ENCODE peak calls at places on chromosomes 6 and 20, in six cellular contexts. D is A549, Z is WTC11, W is H1, S is HepG2, E is endothelial cell of umbilical vein. B is an unnamed sample.

GRCh38 chr6:73169633-73170032 is 55.7 kb downstream of the KHDC1L start:
- DNase-seq in S (no peak), E (no peak), Z (no peak), W (no peak), D (no peak), B (no peak)

GRCh38 chr6:162538643-162539064 is 188.9 kb downstream of the PRKN start:
- DNase-seq in W (no peak), D (no peak), S (no peak), Z (no peak), E (no peak), B (peak)

GRCh38 chr6:39203804-39204495 is 25.3 kb downstream of the KCNK5 start:
- DNase-seq in D (peak), S (no peak), W (no peak), E (no peak), Z (peak), B (peak)

GRCh38 chr6:96716221-96716620 is 121.1 kb downstream of the GPR63 start:
- DNase-seq in W (no peak), S (no peak), D (no peak), Z (no peak), E (no peak), B (no peak)

GRCh38 chr6:18100296-18100695 is 22.2 kb downstream of the NHLRC1 start:
- DNase-seq in E (no peak), W (no peak), Z (no peak), D (no peak), S (no peak), B (no peak)

GRCh38 chr6:23511797-23512196 is 614.2 kb upstream of the NRSN1 start:
- DNase-seq in S (no peak), Z (no peak), D (no peak), W (no peak), E (no peak), B (no peak)

GRCh38 chr6:131858765-131859490 is 51.1 kb downstream of the ENPP1 start:
- DNase-seq in E (peak), Z (no peak), S (no peak), W (no peak), D (no peak), B (no peak)

GRCh38 chr6:153625089-153625488 is 414.0 kb upstream of the OPRM1 start:
- DNase-seq in Z (no peak), W (no peak), S (no peak), E (no peak), D (no peak), B (no peak)

GRCh38 chr6:165573671-165574070 is 89.4 kb downstream of the PDE10A start:
- DNase-seq in W (no peak), E (peak), D (peak), S (no peak), Z (no peak), B (no peak)

GRCh38 chr20:8853805-8854338 is 215.0 kb upstream of the PLCB4 start:
- DNase-seq in E (peak), Z (no peak), W (no peak), S (peak), D (peak), B (peak)

GRCh38 chr20:62409935-62410741 is 3.1 kb upstream of the CABLES2 start:
- DNase-seq in Z (peak), D (peak), W (peak), S (peak), E (peak), B (peak)

GRCh38 chr6:3347826-3348225 is 89.1 kb downstream of the PSMG4 start:
- DNase-seq in D (no peak), S (no peak), Z (no peak), E (no peak), W (no peak), B (peak)

GRCh38 chr20:17504326-17504897 is 26.8 kb downstream of the BFSP1 start:
- DNase-seq in Z (no peak), D (no peak), S (no peak), E (no peak), W (no peak), B (no peak)

GRCh38 chr6:107114872-107115694 is at the start of gene BEND3:
- DNase-seq in S (no peak), W (no peak), E (no peak), D (no peak), Z (peak), B (peak)

GRCh38 chr6:3722211-3722621 is 29.3 kb downstream of the PXDC1 start:
- DNase-seq in W (no peak), S (no peak), Z (no peak), D (no peak), E (no peak), B (no peak)

GRCh38 chr6:135451617-135452190 is 45.8 kb downstream of the AHI1 start:
- DNase-seq in S (peak), D (no peak), E (peak), Z (no peak), W (no peak), B (peak)

GRCh38 chr6:24775520-24776058 is 852 bp downstream of the GMNN start:
- DNase-seq in E (no peak), Z (no peak), D (no peak), W (no peak), S (peak), B (no peak)

GRCh38 chr20:43748274-43748673 is 21.5 kb upstream of the GTSF1L start:
- DNase-seq in W (no peak), E (no peak), Z (no peak), S (no peak), D (no peak), B (no peak)

GRCh38 chr20:44056010-44056698 is 130.8 kb downstream of the JPH2 start:
- DNase-seq in S (peak), D (peak), W (peak), Z (peak), E (peak), B (no peak)

GRCh38 chr6:111925296-111925695 is 52.0 kb upstream of the FYN start:
- DNase-seq in W (no peak), S (no peak), E (peak), Z (no peak), D (no peak), B (no peak)

GRCh38 chr6:108268845-108269244 is 8.0 kb upstream of the SNX3 start:
- DNase-seq in W (no peak), E (no peak), Z (no peak), S (no peak), D (no peak), B (no peak)

GRCh38 chr6:4677751-4678065 is 98.5 kb upstream of the CDYL start:
- DNase-seq in Z (no peak), D (no peak), E (no peak), S (no peak), W (peak), B (no peak)

GRCh38 chr6:160960067-160960466 is 31.5 kb upstream of the MAP3K4 start:
- DNase-seq in D (no peak), E (no peak), S (no peak), W (no peak), Z (no peak), B (no peak)

GRCh38 chr20:4064118-4064962 is 49.0 kb upstream of the RNF24 start:
- DNase-seq in S (no peak), W (peak), D (peak), Z (peak), E (peak), B (peak)

GRCh38 chr20:62066339-62066982 is 780 bp upstream of the TAF4 start:
- DNase-seq in Z (peak), S (peak), E (peak), W (peak), D (peak), B (peak)

GRCh38 chr6:89239338-89239737 is 22.2 kb upstream of the GABRR1 start:
- DNase-seq in Z (peak), E (peak), W (no peak), S (no peak), D (no peak), B (peak)

GRCh38 chr6:89244237-89244985 is 27.3 kb upstream of the GABRR1 start:
- DNase-seq in S (no peak), E (no peak), W (no peak), D (no peak), Z (no peak), B (no peak)

GRCh38 chr6:89237158-89237557 is 20.0 kb upstream of the GABRR1 start:
- DNase-seq in E (no peak), S (no peak), W (no peak), Z (no peak), D (no peak), B (no peak)

GRCh38 chr6:89243331-89243629 is 26.1 kb upstream of the GABRR1 start:
- DNase-seq in E (no peak), S (no peak), Z (no peak), W (peak), D (no peak), B (no peak)

DNA sequence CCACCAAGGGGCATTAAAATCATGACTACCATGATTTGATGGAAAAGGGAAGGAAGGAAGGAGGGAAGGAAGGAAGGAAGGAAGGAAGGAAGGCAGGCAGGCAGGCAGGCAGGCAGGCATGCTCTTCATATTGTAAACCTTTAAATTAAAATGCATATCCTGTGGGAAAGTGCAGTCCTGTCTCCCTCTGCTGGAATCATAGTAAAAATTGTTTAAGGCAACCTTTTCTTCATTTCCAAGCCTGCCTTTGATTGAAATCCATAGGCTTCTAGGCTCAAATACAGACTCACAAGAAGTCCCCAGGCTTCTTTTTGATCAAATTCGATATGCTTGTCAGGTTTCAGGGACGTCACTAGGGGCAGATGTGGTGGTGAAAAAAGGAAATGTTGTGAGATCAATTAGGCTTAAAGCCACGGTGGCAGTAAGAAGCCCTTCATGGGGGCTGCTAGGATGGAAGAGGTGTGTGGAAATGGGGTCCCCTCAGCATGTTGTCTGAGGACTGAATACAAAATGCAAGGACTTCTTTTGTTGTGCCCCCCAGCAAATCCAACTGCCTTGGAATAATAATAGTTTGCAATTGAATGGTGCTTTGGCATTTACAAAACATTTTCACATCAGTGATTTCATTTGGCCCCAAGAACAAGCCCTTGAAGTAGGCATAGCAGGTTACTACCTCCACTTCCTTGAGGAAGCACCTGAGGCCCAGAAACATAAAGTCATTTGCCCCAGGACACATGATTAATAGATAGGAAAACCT is 25.6 kb upstream of the GABRR1 start:
- DNase-seq in W (no peak), S (peak), E (peak), D (peak), Z (no peak), B (peak)
- TF ChIP-seq JUN in W (no peak), S (no peak), E (no peak), D (no peak), Z (no peak), B (no peak)

DNA sequence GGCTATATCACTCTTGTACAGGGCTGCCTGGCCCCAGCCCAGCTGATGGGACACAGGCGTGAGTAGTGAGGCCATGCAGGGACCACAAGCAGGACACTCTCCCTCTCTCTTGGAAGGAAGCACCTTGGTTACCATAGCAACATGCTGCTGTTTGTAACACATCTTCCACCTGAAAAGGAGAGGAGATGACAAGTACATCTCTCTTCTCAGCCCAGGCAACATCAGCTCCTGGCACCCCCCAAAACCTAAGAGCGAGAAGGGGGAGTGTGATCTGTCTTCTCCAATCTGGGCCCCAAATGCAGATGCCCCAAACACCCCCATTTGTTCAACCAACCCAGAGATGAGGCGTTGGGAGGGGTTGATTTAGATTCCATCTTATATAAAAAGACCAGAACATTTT is 49.9 kb downstream of the KCNB1 start:
- DNase-seq in W (no peak), D (no peak), E (no peak), S (no peak), Z (no peak), B (no peak)
- TF ChIP-seq JUN in W (no peak), D (no peak), E (no peak), S (no peak), Z (no peak), B (no peak)

DNA sequence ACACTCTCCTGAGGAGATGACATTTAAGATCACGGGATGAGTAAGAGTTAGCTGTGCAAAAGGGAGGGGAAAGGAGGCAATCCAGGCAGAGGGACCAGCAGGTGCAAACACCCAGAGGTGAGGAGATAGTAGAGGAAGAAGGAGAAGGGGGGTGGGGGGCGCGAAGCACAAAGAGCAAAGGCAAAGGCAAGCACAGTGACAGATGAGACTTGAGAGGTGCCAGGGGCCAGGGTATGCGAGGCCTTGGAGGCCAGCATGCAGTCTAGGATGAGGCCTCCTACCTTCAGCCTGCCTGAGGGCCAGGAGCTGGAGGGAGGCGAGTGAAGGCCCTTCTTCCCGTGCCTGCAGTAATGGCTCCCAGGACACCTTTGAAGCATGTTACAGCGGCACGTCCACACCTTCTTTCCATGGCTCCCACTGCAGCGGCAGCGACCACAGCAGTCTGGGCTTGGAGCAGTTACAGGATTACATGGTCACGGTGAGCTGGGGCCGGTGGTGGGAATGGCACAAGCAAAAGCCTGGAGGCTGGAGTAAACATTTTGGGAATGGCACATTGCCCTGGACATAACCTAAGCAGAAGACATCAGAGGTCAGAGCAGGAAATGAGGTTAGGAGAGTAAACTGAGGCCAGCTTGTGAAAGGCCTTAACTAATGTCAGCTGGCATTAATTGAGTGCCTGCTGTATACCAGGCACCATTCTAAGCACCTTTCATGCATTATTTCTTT is 18.6 kb downstream of the CCM2L start:
- DNase-seq in W (no peak), S (peak), D (no peak), E (no peak), Z (peak), B (no peak)
- TF ChIP-seq JUN in W (no peak), S (no peak), D (no peak), E (no peak), Z (no peak), B (no peak)

DNA sequence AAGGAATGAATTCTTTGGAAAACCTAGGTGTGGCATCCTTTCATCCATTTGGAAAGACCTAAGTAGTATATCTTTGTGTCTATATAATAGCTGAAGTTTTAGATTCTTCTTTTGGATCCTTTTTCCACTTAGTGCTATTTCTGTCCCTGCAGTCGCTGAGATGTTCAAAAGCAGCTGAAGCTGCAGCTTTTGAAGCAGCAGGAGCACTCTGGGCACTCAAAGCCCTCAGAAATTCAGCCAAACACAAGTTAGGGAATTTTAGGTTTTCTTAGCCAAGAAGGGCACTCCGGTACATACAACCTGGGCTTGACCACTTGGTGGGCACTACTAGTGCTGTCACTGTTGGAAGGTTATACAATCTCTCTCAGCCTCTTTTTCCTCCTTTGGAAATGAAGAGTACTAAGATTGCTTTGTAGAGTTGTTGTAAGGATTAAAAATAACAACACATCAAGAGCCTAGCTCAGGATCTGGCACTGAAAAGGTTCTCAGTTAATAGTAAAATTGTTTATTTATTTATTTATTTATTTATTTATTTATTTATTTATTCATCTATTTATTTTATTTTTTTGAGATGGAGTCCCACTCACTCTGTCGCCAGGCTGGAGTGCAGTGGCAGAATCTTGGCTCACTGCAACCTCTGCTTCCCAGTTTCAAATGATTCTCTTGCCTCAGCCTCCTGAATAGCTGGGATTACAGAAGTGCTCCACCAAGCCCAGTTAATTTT is 71.9 kb upstream of the SLC22A16 start:
- DNase-seq in D (no peak), Z (no peak), W (no peak), S (no peak), E (no peak), B (no peak)
- TF ChIP-seq JUN in D (no peak), Z (no peak), W (no peak), S (no peak), E (no peak), B (no peak)

GRCh38 chr20:19322061-19322985 is 109.9 kb downstream of the SLC24A3 start:
- DNase-seq in W (no peak), S (no peak), E (no peak), Z (no peak), D (no peak), B (no peak)
- TF ChIP-seq JUN in W (no peak), S (no peak), E (no peak), Z (no peak), D (no peak), B (no peak)

GRCh38 chr20:33071198-33071597 is 8.2 kb upstream of the BPIFB4 start:
- DNase-seq in E (no peak), D (no peak), Z (no peak), S (no peak), W (no peak), B (no peak)

GRCh38 chr20:33072813-33073212 is 6.6 kb upstream of the BPIFB4 start:
- DNase-seq in E (no peak), Z (no peak), W (no peak), S (no peak), D (no peak), B (no peak)

GRCh38 chr20:33070413-33071053 is 8.9 kb upstream of the BPIFB4 start:
- DNase-seq in E (no peak), S (no peak), W (no peak), D (no peak), Z (no peak), B (no peak)

GRCh38 chr20:33074675-33075074 is 4.8 kb upstream of the BPIFB4 start:
- DNase-seq in Z (no peak), S (no peak), W (no peak), D (no peak), E (no peak), B (no peak)

GRCh38 chr20:33072362-33072761 is 7.1 kb upstream of the BPIFB4 start:
- DNase-seq in E (no peak), W (no peak), Z (no peak), D (no peak), S (no peak), B (no peak)
- TF ChIP-seq JUN in E (no peak), W (no peak), Z (no peak), D (no peak), S (no peak), B (no peak)

DNA sequence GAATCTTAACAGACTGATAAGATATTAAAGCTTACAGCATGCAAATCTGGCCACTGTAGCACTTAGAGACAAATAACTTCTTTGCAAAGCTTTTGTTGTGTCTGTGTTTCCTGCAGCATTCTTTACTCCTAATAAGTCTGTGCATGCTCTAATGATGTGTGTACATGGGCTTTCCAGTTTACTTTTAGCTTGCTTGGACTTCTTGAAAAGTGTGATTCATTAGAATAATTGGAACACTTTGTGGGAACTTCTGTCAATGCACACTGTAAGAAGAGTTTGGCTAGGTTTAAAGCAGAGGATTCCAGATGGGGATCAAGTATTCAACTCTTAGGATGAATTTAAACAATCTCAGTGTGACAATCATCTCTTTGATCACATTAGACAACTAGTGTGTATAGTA is 22.1 kb upstream of the TINAG start:
- DNase-seq in Z (no peak), E (no peak), D (no peak), S (no peak), W (no peak), B (no peak)
- TF ChIP-seq JUN in Z (no peak), E (no peak), D (no peak), S (no peak), W (no peak), B (no peak)